ENCODE peak calls at places on chromosomes 6 and 20, in six cellular contexts. D is HepG2, E is K562, A is H1, Y is GM12878, X is GM12891. W is an unnamed sample.

GRCh38 chr6:136695410-136695809 is 96.9 kb downstream of the MAP3K5 start:
- DNase-seq in D (no peak), E (no peak), A (no peak), Y (no peak), X (no peak), W (no peak)

GRCh38 chr6:134753001-134753400 is 196.9 kb downstream of the ALDH8A1 start:
- DNase-seq in D (no peak), E (no peak), A (no peak), Y (no peak), X (no peak), W (no peak)

GRCh38 chr6:26312501-26313390 is 52.3 kb upstream of the BTN3A2 start:
- DNase-seq in D (peak), E (peak), A (peak), Y (no peak), X (no peak), W (no peak)

GRCh38 chr20:20439602-20440001 is 71.7 kb downstream of the INSM1 start:
- DNase-seq in D (peak), E (no peak), A (no peak), Y (no peak), X (no peak), W (no peak)

GRCh38 chr20:555933-556332 is 12.3 kb upstream of the CSNK2A1 start:
- DNase-seq in D (peak), E (peak), A (no peak), Y (no peak), X (no peak), W (no peak)

GRCh38 chr6:149887343-149887742 is 10.6 kb downstream of the RAET1E start:
- DNase-seq in D (no peak), E (no peak), A (no peak), Y (no peak), X (no peak), W (no peak)

GRCh38 chr6:168376120-168376519 is 56.5 kb upstream of the DACT2 start:
- DNase-seq in D (no peak), E (no peak), A (no peak), Y (no peak), X (no peak), W (no peak)

GRCh38 chr20:438581-439469 is 23.5 kb downstream of the TBC1D20 start:
- DNase-seq in D (no peak), E (no peak), A (no peak), Y (peak), X (no peak), W (no peak)

GRCh38 chr6:129730477-129731165 is 20.6 kb upstream of the ARHGAP18 start:
- DNase-seq in D (peak), E (no peak), A (no peak), Y (no peak), X (no peak), W (no peak)

GRCh38 chr6:83183082-83183828 is 9.8 kb downstream of the PGM3 start:
- DNase-seq in D (no peak), E (no peak), A (no peak), Y (no peak), X (no peak), W (no peak)

GRCh38 chr20:19012671-19013070 is 199.1 kb downstream of the SCP2D1 start:
- DNase-seq in D (no peak), E (no peak), A (peak), Y (no peak), X (no peak), W (no peak)

GRCh38 chr6:148457137-148457842 is 114.7 kb downstream of the SASH1 start:
- DNase-seq in D (no peak), E (no peak), A (no peak), Y (no peak), X (no peak), W (no peak)

GRCh38 chr6:40037271-40037670 is 103.0 kb upstream of the MOCS1 start:
- DNase-seq in D (no peak), E (no peak), A (no peak), Y (no peak), X (no peak), W (no peak)

GRCh38 chr20:1062334-1063015 is 55.9 kb upstream of the PSMF1 start:
- DNase-seq in D (no peak), E (no peak), A (no peak), Y (no peak), X (no peak), W (no peak)

GRCh38 chr6:17419189-17419575 is 25.8 kb downstream of the CAP2 start:
- DNase-seq in D (no peak), E (no peak), A (no peak), Y (no peak), X (no peak), W (no peak)

GRCh38 chr6:143196525-143197225 is 136.0 kb downstream of the AIG1 start:
- DNase-seq in D (no peak), E (no peak), A (no peak), Y (no peak), X (no peak), W (no peak)

GRCh38 chr20:34011275-34011674 is 17.6 kb downstream of the RALY start:
- DNase-seq in D (no peak), E (peak), A (no peak), Y (no peak), X (no peak), W (no peak)

GRCh38 chr20:61303675-61304074 is 51.6 kb downstream of the CDH4 start:
- DNase-seq in D (no peak), E (no peak), A (no peak), Y (no peak), X (no peak), W (no peak)

GRCh38 chr6:108831104-108831503 is 17.1 kb upstream of the ARMC2 start:
- DNase-seq in D (no peak), E (no peak), A (no peak), Y (no peak), X (no peak), W (no peak)

GRCh38 chr6:42017021-42017643 is 33.2 kb upstream of the TAF8 start:
- DNase-seq in D (no peak), E (peak), A (no peak), Y (no peak), X (peak), W (no peak)

GRCh38 chr20:52048365-52048764 is 143.2 kb downstream of the ZFP64 start:
- DNase-seq in D (no peak), E (no peak), A (peak), Y (no peak), X (no peak), W (no peak)

GRCh38 chr6:56667336-56667735 is 24.6 kb upstream of the DST start:
- DNase-seq in D (no peak), E (no peak), A (no peak), Y (no peak), X (no peak), W (no peak)

GRCh38 chr6:21741221-21742109 is 147.9 kb downstream of the SOX4 start:
- DNase-seq in D (no peak), E (no peak), A (no peak), Y (no peak), X (no peak), W (no peak)

GRCh38 chr6:156780117-156780641 is 3.0 kb downstream of the ARID1B start:
- DNase-seq in D (peak), E (peak), A (no peak), Y (peak), X (no peak), W (peak)
- TF ChIP-seq POLR2A in D (peak), E (peak), A (no peak), Y (peak), X (peak), W (peak)

GRCh38 chr6:111784423-111784822 is 88.8 kb downstream of the FYN start:
- DNase-seq in D (no peak), E (no peak), A (no peak), Y (no peak), X (no peak), W (no peak)
- TF ChIP-seq TAF1 in D (no peak), E (no peak), A (no peak), Y (no peak), X (no peak), W (no peak)

GRCh38 chr20:8690074-8690473 is 378.8 kb upstream of the PLCB4 start:
- DNase-seq in D (no peak), E (no peak), A (no peak), Y (no peak), X (no peak), W (no peak)

GRCh38 chr20:8689337-8689736 is 379.6 kb upstream of the PLCB4 start:
- DNase-seq in D (no peak), E (no peak), A (no peak), Y (no peak), X (no peak), W (no peak)

GRCh38 chr20:8693709-8694108 is 375.2 kb upstream of the PLCB4 start:
- DNase-seq in D (no peak), E (no peak), A (no peak), Y (no peak), X (no peak), W (no peak)
- TF ChIP-seq POLR2AphosphoS5 in D (no peak), E (no peak), A (no peak), Y (no peak), X (no peak), W (no peak)

GRCh38 chr6:158044525-158044888 is 62.8 kb downstream of the SYNJ2 start:
- DNase-seq in D (no peak), E (no peak), A (no peak), Y (no peak), X (no peak), W (no peak)

GRCh38 chr6:158042245-158042798 is 60.7 kb downstream of the SYNJ2 start:
- DNase-seq in D (peak), E (peak), A (no peak), Y (no peak), X (no peak), W (no peak)

GRCh38 chr6:158041788-158042187 is 60.1 kb downstream of the SYNJ2 start:
- DNase-seq in D (no peak), E (no peak), A (no peak), Y (no peak), X (no peak), W (no peak)

GRCh38 chr6:158043008-158043407 is 61.3 kb downstream of the SYNJ2 start:
- DNase-seq in D (no peak), E (no peak), A (no peak), Y (no peak), X (no peak), W (no peak)

GRCh38 chr6:158043586-158044524 is 62.2 kb downstream of the SYNJ2 start:
- DNase-seq in D (peak), E (no peak), A (no peak), Y (no peak), X (no peak), W (no peak)
- TF ChIP-seq POLR2A in D (no peak), E (no peak), A (no peak), Y (no peak), X (no peak), W (no peak)

GRCh38 chr6:15061908-15062307 is 184.0 kb upstream of the JARID2 start:
- DNase-seq in D (no peak), E (no peak), A (no peak), Y (no peak), X (no peak), W (no peak)

GRCh38 chr6:15061176-15061575 is 184.7 kb upstream of the JARID2 start:
- DNase-seq in D (no peak), E (no peak), A (no peak), Y (no peak), X (no peak), W (no peak)

GRCh38 chr6:15063253-15063853 is 182.5 kb upstream of the JARID2 start:
- DNase-seq in D (peak), E (no peak), A (no peak), Y (no peak), X (no peak), W (no peak)

GRCh38 chr6:15065603-15066002 is 180.3 kb upstream of the JARID2 start:
- DNase-seq in D (no peak), E (no peak), A (no peak), Y (no peak), X (no peak), W (no peak)

GRCh38 chr6:15062311-15063252 is 183.3 kb upstream of the JARID2 start:
- DNase-seq in D (no peak), E (peak), A (no peak), Y (no peak), X (no peak), W (no peak)
- TF ChIP-seq TAF1 in D (no peak), E (no peak), A (no peak), Y (no peak), X (no peak), W (no peak)

GRCh38 chr6:157825243-157825904 is 2.3 kb downstream of the SNX9 start:
- DNase-seq in D (peak), E (peak), A (no peak), Y (no peak), X (no peak), W (no peak)

GRCh38 chr6:157822221-157823000 is 635 bp upstream of the SNX9 start:
- DNase-seq in D (no peak), E (no peak), A (peak), Y (no peak), X (no peak), W (peak)

GRCh38 chr6:157821342-157822033 is 1.6 kb upstream of the SNX9 start:
- DNase-seq in D (no peak), E (no peak), A (no peak), Y (no peak), X (no peak), W (no peak)

GRCh38 chr6:157823001-157823522 is at the start of gene SNX9:
- DNase-seq in D (peak), E (peak), A (peak), Y (no peak), X (peak), W (peak)

GRCh38 chr6:157823523-157824370 is 701 bp downstream of the SNX9 start:
- DNase-seq in D (peak), E (peak), A (peak), Y (peak), X (no peak), W (peak)
- TF ChIP-seq POLR2AphosphoS5 in D (peak), E (peak), A (no peak), Y (peak), X (no peak), W (no peak)

GRCh38 chr20:62953839-62954703 is 1.6 kb downstream of the SLC17A9 start:
- DNase-seq in D (peak), E (no peak), A (peak), Y (peak), X (peak), W (peak)
- TF ChIP-seq POLR2A in D (no peak), E (no peak), A (no peak), Y (peak), X (no peak), W (no peak)

DNA sequence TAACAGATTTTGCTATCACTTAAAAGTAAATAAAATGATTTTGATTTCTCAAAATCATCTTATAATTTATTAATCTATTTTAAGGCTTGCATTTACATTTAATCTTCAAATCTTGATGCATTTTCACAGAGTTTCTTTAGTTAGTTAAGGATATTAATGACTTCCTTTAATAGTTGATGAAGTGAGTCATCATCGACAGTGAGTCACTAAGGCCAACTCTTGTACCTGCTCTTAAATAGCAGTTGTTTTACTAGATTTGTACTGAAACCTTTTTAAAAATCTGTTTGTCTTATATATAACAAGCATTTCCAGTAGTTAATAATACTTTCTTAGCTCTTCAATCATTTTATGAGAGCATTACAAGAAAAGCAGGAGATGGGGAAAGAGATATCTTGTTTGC is 191.7 kb downstream of the ESR1 start:
- DNase-seq in D (no peak), E (no peak), A (no peak), Y (no peak), X (no peak), W (no peak)
- TF ChIP-seq TAF1 in D (no peak), E (no peak), A (no peak), Y (no peak), X (no peak), W (no peak)

DNA sequence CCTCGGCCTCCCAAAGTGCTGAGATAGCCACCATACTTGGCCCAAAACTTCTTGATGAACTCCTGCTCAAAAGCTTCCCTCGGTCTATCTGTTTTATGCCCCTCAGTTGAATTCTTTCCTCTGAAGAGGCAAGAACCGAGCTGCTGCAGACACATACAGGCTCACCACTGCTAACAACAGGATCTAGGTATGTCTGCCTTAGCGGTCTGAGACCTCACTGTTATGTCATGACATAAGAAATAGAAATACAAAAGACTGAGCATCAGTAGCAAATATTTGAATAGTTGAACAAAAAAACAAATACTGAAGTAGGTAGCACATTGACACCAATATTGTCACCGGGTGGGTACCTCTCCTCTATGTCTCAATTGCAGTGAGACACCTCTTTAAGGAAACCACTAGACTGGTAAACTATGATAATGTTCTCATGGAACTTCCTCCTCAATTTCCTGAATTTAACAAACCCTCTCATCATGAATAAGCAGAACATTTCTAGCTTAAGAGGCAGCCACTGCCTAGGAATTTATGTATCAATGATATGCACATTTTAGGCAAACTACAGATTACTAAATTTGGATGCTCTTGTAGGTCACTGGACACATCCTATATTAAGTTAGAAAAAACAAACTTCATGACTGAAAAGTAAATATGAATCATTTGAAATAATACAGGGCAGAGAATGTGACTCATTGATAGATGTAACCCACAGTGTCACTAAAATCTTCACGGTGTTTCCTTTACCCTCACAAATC is 9.4 kb upstream of the STXBP5 start:
- DNase-seq in D (no peak), E (peak), A (no peak), Y (no peak), X (no peak), W (no peak)
- TF ChIP-seq POLR2AphosphoS5 in D (no peak), E (no peak), A (no peak), Y (no peak), X (no peak), W (no peak)

W was measured in GM12892.